ENCODE peak calls at places on chromosomes 3 and 15, in nine cellular contexts. Y is IMR-90; U is fibroblast of mammary gland; D is bronchial epithelial cell; F is psoas muscle; V is cardiac muscle cell; R is CD4-positive, alpha-beta T cell; K is HFFc6; N is WTC11. H is an unnamed sample.

GRCh38 chr3:179837374-179837773 is 184.5 kb downstream of the USP13 start:
- DNase-seq in Y (peak), U (peak), D (peak), F (no peak), V (peak), R (no peak), K (peak), N (no peak), H (no peak)

GRCh38 chr3:27590437-27591320 is 106.5 kb upstream of the SLC4A7 start:
- DNase-seq in Y (peak), U (peak), D (peak), F (no peak), V (peak), R (no peak), K (peak), N (no peak), H (no peak)

GRCh38 chr3:155714295-155714718 is 30.6 kb downstream of the PLCH1 start:
- DNase-seq in Y (no peak), U (no peak), D (no peak), F (no peak), V (no peak), R (no peak), K (no peak), N (peak), H (no peak)

GRCh38 chr15:38854506-38854905 is 289.9 kb upstream of the RASGRP1 start:
- DNase-seq in Y (no peak), U (no peak), D (no peak), F (no peak), V (no peak), R (no peak), K (no peak), N (no peak), H (no peak)

GRCh38 chr3:12549971-12550760 is 4.9 kb upstream of the MKRN2OS start:
- DNase-seq in Y (no peak), U (no peak), D (no peak), F (no peak), V (no peak), R (no peak), K (no peak), N (no peak), H (no peak)

GRCh38 chr15:99984491-99985243 is 251.4 kb upstream of the LYSMD4 start:
- DNase-seq in Y (no peak), U (no peak), D (no peak), F (peak), V (no peak), R (no peak), K (no peak), N (no peak), H (no peak)

GRCh38 chr3:117118604-117119003 is 409.0 kb downstream of the TUSC7 start:
- DNase-seq in Y (peak), U (no peak), D (no peak), F (no peak), V (no peak), R (no peak), K (no peak), N (no peak), H (no peak)

GRCh38 chr3:2544718-2545117 is 446.1 kb downstream of the CNTN4 start:
- DNase-seq in Y (no peak), U (no peak), D (no peak), F (no peak), V (no peak), R (no peak), K (no peak), N (no peak), H (no peak)

GRCh38 chr3:14288833-14289451 is 110.3 kb downstream of the LSM3 start:
- DNase-seq in Y (no peak), U (no peak), D (no peak), F (no peak), V (no peak), R (no peak), K (no peak), N (no peak), H (no peak)

GRCh38 chr3:95615592-95616310 is 1198.6 kb upstream of the EPHA6 start:
- DNase-seq in Y (no peak), U (no peak), D (no peak), F (no peak), V (no peak), R (no peak), K (no peak), N (no peak), H (no peak)

GRCh38 chr3:125594581-125595011 is 701 bp downstream of the OSBPL11 start:
- DNase-seq in Y (peak), U (no peak), D (peak), F (no peak), V (peak), R (no peak), K (peak), N (no peak), H (no peak)

GRCh38 chr3:46124216-46125143 is 83.6 kb downstream of the CCR1 start:
- DNase-seq in Y (peak), U (peak), D (no peak), F (no peak), V (peak), R (no peak), K (peak), N (no peak), H (no peak)

GRCh38 chr3:146382386-146382785 is 87.0 kb downstream of the PLSCR2 start:
- DNase-seq in Y (peak), U (peak), D (peak), F (no peak), V (peak), R (no peak), K (peak), N (peak), H (no peak)
- TF ChIP-seq CTCF in Y (peak), U (peak), D (no peak), F (no peak), V (peak), R (no peak), K (peak), N (no peak), H (peak)

GRCh38 chr15:33234019-33234418 is 39.5 kb upstream of the FMN1 start:
- DNase-seq in Y (peak), U (peak), D (peak), F (no peak), V (peak), R (no peak), K (peak), N (no peak), H (peak)
- TF ChIP-seq CTCF in Y (peak), U (peak), D (peak), F (peak), V (peak), R (no peak), K (peak), N (peak), H (peak)

GRCh38 chr3:42613462-42613861 is 13.0 kb downstream of the NKTR start:
- DNase-seq in Y (no peak), U (peak), D (peak), F (no peak), V (no peak), R (no peak), K (peak), N (no peak), H (no peak)
- TF ChIP-seq CTCF in Y (peak), U (peak), D (peak), F (peak), V (peak), R (peak), K (peak), N (peak), H (peak)

DNA sequence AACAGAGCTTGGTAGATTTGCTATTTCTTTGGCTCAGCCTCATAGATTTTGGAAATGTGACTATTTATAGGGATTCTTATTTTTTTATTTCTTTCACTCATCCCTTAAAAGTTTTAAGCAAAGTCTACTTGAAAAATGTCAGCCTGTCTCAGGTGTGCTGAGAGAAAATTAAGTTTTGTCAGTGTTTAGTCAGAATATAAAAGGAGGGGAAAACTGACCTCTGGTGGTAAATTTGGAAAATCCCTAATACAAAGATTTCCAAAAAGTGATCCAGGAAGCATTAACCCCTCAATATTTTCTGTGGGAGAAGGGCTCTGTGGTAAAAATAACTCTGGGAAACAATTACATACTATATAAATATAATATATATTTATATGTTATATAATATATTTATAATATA is 41.0 kb upstream of the FRMD4B start:
- DNase-seq in Y (no peak), U (no peak), D (no peak), F (no peak), V (no peak), R (no peak), K (no peak), N (no peak), H (no peak)
- TF ChIP-seq CTCF in Y (no peak), U (peak), D (peak), F (no peak), V (peak), R (no peak), K (peak), N (no peak), H (peak)

DNA sequence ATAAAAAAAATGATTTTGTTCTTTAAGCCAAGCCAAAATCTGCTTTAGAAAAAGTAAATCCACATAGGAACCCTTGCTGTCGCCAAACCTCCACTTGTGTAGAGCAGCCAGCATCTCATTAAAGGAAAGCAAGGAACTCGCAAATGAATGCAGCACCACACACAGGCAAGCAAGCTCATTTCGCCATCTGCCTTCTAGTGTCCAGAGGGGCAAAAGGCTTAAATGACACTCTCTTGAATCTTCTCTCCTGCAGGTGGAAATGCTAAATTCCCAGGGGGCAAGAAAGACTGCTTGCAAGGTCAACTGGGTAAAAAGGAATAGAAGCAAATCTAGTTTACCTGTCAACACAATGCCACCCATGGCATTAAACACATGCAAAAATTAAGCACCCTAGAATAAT is 2.4 kb downstream of the MB21D2 start:
- DNase-seq in Y (peak), U (peak), D (peak), F (no peak), V (peak), R (no peak), K (peak), N (peak), H (no peak)
- TF ChIP-seq CTCF in Y (peak), U (peak), D (no peak), F (no peak), V (peak), R (no peak), K (peak), N (no peak), H (peak)

GRCh38 chr15:79218588-79219200 is 63.8 kb upstream of the ANKRD34C start:
- DNase-seq in Y (peak), U (peak), D (peak), F (no peak), V (peak), R (no peak), K (peak), N (no peak), H (no peak)
- TF ChIP-seq CTCF in Y (peak), U (peak), D (peak), F (peak), V (peak), R (no peak), K (peak), N (no peak), H (peak)

GRCh38 chr3:195224980-195225580 is 45.9 kb downstream of the XXYLT1 start:
- DNase-seq in Y (no peak), U (no peak), D (no peak), F (no peak), V (no peak), R (no peak), K (no peak), N (no peak), H (no peak)

GRCh38 chr3:195227871-195228270 is 43.1 kb downstream of the XXYLT1 start:
- DNase-seq in Y (no peak), U (no peak), D (peak), F (no peak), V (no peak), R (no peak), K (no peak), N (no peak), H (no peak)

GRCh38 chr3:195226445-195226844 is 44.5 kb downstream of the XXYLT1 start:
- DNase-seq in Y (no peak), U (no peak), D (no peak), F (no peak), V (no peak), R (no peak), K (no peak), N (no peak), H (no peak)

GRCh38 chr3:195224156-195224979 is 46.6 kb downstream of the XXYLT1 start:
- DNase-seq in Y (no peak), U (no peak), D (no peak), F (peak), V (no peak), R (no peak), K (no peak), N (no peak), H (no peak)

DNA sequence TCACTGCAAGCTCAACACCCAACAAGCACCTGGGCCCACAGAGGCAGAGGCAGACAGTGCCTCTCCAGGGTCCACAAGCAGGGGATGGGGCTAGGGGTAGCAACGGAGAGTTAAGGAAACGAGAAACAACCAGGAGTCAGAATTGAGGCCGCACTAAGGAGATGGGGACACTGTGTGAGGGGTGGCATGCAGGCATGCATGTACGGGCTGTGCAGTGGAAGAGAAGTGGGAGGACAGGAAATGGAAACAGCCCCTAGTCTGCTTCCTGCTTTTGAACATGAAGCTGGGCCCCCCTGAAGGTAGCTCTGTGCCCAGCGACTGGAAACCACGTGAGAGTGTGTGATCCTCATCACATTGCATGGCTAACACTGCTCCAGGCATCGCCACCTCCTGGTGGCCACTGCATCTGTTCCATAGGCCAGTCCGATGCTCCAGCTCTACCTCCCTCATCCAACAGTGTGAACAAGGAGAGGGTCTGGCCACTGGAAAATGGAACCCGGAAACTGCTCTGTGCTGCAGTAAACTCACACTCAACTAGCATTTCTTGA is 44.0 kb downstream of the XXYLT1 start:
- DNase-seq in Y (peak), U (no peak), D (no peak), F (peak), V (peak), R (no peak), K (no peak), N (no peak), H (no peak)
- TF ChIP-seq CTCF in Y (peak), U (peak), D (peak), F (no peak), V (peak), R (no peak), K (peak), N (no peak), H (peak)

GRCh38 chr15:58185439-58185838 is 47.3 kb downstream of the AQP9 start:
- DNase-seq in Y (no peak), U (peak), D (no peak), F (no peak), V (peak), R (no peak), K (no peak), N (no peak), H (no peak)

GRCh38 chr15:58178668-58179067 is 40.5 kb downstream of the AQP9 start:
- DNase-seq in Y (no peak), U (no peak), D (no peak), F (no peak), V (no peak), R (no peak), K (no peak), N (no peak), H (no peak)

GRCh38 chr15:58179206-58179605 is 41.0 kb downstream of the AQP9 start:
- DNase-seq in Y (peak), U (peak), D (peak), F (no peak), V (no peak), R (no peak), K (no peak), N (no peak), H (no peak)

GRCh38 chr15:58179741-58180381 is 41.7 kb downstream of the AQP9 start:
- DNase-seq in Y (peak), U (peak), D (peak), F (no peak), V (peak), R (no peak), K (no peak), N (no peak), H (no peak)

GRCh38 chr15:58182460-58183163 is 44.4 kb downstream of the AQP9 start:
- DNase-seq in Y (peak), U (peak), D (peak), F (peak), V (peak), R (no peak), K (no peak), N (peak), H (no peak)
- TF ChIP-seq CTCF in Y (peak), U (peak), D (peak), F (peak), V (peak), R (peak), K (peak), N (peak), H (peak)

GRCh38 chr3:132521921-132522320 is 75.1 kb upstream of the ACKR4 start:
- DNase-seq in Y (no peak), U (no peak), D (no peak), F (no peak), V (peak), R (no peak), K (no peak), N (no peak), H (no peak)
- TF ChIP-seq CTCF in Y (no peak), U (no peak), D (no peak), F (no peak), V (no peak), R (no peak), K (no peak), N (no peak), H (no peak)

DNA sequence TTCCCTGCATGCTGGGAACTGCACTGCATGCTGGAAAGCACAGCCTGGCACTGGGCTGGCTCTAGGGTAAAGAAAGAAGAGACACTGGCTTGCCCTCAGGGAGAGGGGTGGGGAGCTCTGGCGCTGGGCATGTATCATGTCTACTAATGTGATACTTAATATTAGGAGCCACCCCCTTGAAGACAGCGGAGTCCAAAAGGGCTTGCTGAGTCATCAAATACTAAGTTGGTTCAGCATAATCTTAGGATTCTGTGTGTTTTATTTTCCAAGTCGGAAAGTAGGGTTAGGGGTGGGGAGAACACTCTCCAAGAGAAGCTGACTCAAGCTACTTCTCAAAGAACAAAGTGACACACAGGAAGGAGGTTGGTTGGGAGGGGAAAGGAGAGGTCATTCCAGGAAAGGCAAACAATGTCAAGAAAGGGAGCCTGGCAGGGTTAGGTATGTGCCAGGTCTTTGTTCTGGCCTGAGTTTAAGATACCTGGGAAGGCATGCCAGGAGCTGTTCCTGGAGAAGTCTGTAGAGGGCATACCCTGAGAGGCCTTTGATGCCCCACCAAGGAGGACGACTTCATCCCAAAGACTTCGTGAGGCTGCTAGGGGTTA is 237.8 kb upstream of the NR2E3 start:
- DNase-seq in Y (no peak), U (peak), D (peak), F (no peak), V (no peak), R (no peak), K (no peak), N (peak), H (no peak)
- TF ChIP-seq CTCF in Y (peak), U (peak), D (peak), F (no peak), V (peak), R (no peak), K (peak), N (peak), H (no peak)